ENCODE peak calls at places on chromosomes 5 and 9, in six cellular contexts. T, V, A, M, P and G are unnamed samples.

GRCh38 chr5:141910271-141910673 is 13.4 kb upstream of the DELE1 start:
- DNase-seq in T (peak), V (no peak), A (no peak), M (no peak), P (no peak), G (no peak)

GRCh38 chr5:103262422-103262871 is 3.9 kb downstream of the MACIR start:
- DNase-seq in T (no peak), V (no peak), A (no peak), M (no peak), P (no peak), G (no peak)

GRCh38 chr9:113807173-113808061 is 68.7 kb upstream of the ZNF618 start:
- DNase-seq in T (peak), V (no peak), A (no peak), M (no peak), P (peak), G (no peak)

GRCh38 chr5:79938468-79938867 is 52.6 kb downstream of the MTX3 start:
- DNase-seq in T (no peak), V (no peak), A (no peak), M (no peak), P (peak), G (no peak)

GRCh38 chr9:78811562-78812276 is 514.8 kb downstream of the PSAT1 start:
- DNase-seq in T (no peak), V (no peak), A (no peak), M (no peak), P (no peak), G (no peak)

GRCh38 chr9:135338546-135338945 is 141.0 kb upstream of the PPP1R26 start:
- DNase-seq in T (peak), V (no peak), A (no peak), M (no peak), P (no peak), G (no peak)

GRCh38 chr5:39024884-39025283 is 49.3 kb downstream of the RICTOR start:
- DNase-seq in T (no peak), V (no peak), A (no peak), M (no peak), P (no peak), G (no peak)

GRCh38 chr9:13267743-13268142 is 11.7 kb downstream of the MPDZ start:
- DNase-seq in T (no peak), V (no peak), A (no peak), M (no peak), P (no peak), G (no peak)

GRCh38 chr5:127367029-127367428 is 76.4 kb downstream of the MEGF10 start:
- DNase-seq in T (no peak), V (no peak), A (no peak), M (no peak), P (no peak), G (no peak)

GRCh38 chr5:61280205-61280604 is 51.9 kb upstream of the ZSWIM6 start:
- DNase-seq in T (no peak), V (no peak), A (no peak), M (no peak), P (no peak), G (no peak)

GRCh38 chr5:50655810-50656205 is 10.6 kb upstream of the PARP8 start:
- DNase-seq in T (no peak), V (no peak), A (no peak), M (no peak), P (no peak), G (no peak)

GRCh38 chr5:411728-412127 is 31.2 kb upstream of the EXOC3 start:
- DNase-seq in T (no peak), V (no peak), A (no peak), M (no peak), P (no peak), G (no peak)

GRCh38 chr9:7597716-7598115 is 201.9 kb downstream of the DMAC1 start:
- DNase-seq in T (no peak), V (no peak), A (no peak), M (no peak), P (no peak), G (no peak)

GRCh38 chr5:68087866-68088265 is 127.7 kb upstream of the PIK3R1 start:
- DNase-seq in T (no peak), V (no peak), A (no peak), M (no peak), P (no peak), G (no peak)

GRCh38 chr9:99069532-99069931 is 35.4 kb upstream of the TGFBR1 start:
- DNase-seq in T (no peak), V (no peak), A (no peak), M (no peak), P (no peak), G (no peak)
- H3K27ac ChIP-seq in T (no peak), V (no peak), A (no peak), M (no peak), P (no peak), G (no peak)

GRCh38 chr5:34869256-34869655 is 30.3 kb downstream of the TTC23L start:
- DNase-seq in T (no peak), V (no peak), A (no peak), M (no peak), P (no peak), G (no peak)
- H3K27ac ChIP-seq in T (no peak), V (no peak), A (no peak), M (no peak), P (no peak), G (peak)

DNA sequence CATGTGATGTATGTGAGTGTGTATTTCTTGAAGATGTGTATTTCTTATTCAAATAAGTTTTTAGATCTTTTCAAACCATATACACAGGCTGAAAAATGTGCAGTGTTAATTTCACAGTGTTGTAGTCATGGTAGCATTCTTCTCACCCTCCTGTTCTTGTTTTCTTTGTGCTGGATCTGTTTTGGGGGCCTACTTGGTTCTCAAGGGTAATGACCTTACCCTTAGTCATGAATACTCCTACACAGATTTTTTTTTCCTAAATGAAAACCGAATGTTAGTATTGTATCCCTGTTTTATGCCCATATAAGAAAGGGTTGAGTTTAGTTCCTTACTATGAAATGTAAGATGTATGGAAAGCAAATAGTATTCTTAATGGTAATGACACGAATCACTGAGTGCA is 88.0 kb downstream of the SLC44A1 start:
- DNase-seq in T (no peak), V (no peak), A (no peak), M (no peak), P (no peak), G (no peak)
- H3K27ac ChIP-seq in T (no peak), V (no peak), A (no peak), M (no peak), P (no peak), G (no peak)

DNA sequence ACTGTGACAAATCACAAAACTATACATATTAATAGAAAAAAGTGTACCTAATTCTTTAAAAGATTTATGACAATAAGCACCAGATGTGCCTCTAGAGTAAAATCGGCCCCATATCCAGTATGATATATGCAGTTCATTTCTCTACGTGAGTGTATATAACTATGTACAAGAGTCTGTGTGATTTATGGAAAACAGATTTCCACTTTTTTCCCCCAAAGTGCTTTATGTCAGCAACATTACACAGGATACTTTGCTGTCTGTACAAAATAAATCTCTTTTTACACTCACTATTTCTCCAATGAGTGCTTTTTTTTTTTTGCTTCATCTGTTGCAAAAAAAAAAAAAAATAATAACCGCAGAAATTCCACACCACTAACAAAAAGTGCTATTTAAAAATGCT is 298.8 kb upstream of the RFX3 start:
- DNase-seq in T (no peak), V (no peak), A (no peak), M (no peak), P (no peak), G (no peak)
- H3K27ac ChIP-seq in T (no peak), V (no peak), A (no peak), M (no peak), P (no peak), G (no peak)

DNA sequence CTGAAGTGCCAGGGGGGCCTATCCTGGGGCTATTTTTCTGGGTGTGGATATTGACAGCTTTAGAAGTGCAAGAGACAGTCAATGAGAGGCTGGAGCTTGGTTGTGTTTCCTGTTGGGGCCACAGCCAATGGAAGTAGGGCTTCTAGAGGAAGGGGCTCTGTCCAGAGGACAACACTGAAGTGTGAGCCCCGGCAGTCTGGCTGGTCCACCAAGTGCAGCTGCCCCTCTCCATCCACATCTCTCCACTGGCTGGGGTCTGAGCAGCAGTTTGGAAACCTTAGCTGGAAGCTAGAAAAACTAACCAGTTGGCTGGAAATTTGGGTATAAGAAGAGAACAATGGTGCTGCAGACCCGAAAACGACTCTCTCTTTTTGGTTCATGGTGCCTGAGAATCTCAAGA is 64.3 kb upstream of the PSD2 start:
- DNase-seq in T (no peak), V (no peak), A (no peak), M (no peak), P (no peak), G (no peak)
- H3K27ac ChIP-seq in T (no peak), V (no peak), A (no peak), M (no peak), P (no peak), G (peak)

GRCh38 chr9:136481558-136481957 is 1.3 kb downstream of the SEC16A start:
- DNase-seq in T (no peak), V (no peak), A (no peak), M (no peak), P (no peak), G (no peak)
- H3K27ac ChIP-seq in T (no peak), V (peak), A (peak), M (peak), P (peak), G (no peak)

DNA sequence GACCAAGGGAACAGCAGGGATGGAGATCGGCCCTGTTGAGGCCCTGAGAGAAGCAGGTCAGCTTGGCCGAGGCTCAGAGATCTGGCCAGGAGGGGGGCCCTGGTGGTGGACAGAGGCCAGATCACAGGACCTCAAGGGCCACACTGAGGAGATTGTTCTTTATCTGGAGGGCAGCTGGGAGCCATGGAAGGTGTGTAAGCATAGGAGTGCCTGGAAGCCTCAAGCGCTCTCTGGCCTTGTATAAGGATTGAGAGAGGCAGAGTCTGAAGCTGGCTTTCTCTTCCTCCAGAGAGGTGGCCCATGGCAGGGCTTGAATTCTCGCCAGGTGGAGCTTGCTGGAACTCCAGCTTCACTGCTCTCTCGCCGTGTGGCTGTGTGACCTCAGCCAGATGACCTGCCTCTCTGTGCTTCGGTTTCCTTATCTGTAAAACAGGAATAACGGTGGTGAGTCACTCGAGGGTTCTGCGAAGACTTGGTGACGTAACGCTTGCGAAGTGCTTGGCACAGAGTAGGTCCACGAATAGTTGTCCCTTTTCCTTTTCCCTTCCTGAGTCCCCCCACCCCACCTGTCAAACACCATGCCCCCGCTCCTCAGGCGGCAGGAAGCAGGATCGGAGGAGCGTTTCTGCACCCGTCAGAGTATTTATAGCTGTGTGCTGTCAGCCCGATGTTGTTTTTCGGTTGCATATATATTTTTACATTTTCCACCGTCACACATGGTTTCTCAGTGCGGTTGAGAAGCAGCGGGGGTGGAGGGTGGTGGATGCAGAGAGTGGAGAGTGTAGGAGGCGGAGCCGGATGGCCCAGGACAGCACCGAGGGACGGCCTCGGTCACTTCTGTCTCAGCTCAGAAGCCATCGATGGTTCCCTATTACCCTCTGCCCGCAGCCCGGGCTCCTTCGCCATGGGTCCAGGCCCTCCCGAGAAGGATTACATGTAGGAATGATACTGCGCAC is 17.0 kb upstream of the CRB2 start:
- DNase-seq in T (no peak), V (no peak), A (no peak), M (no peak), P (peak), G (no peak)
- H3K27ac ChIP-seq in T (no peak), V (no peak), A (no peak), M (no peak), P (peak), G (no peak)

DNA sequence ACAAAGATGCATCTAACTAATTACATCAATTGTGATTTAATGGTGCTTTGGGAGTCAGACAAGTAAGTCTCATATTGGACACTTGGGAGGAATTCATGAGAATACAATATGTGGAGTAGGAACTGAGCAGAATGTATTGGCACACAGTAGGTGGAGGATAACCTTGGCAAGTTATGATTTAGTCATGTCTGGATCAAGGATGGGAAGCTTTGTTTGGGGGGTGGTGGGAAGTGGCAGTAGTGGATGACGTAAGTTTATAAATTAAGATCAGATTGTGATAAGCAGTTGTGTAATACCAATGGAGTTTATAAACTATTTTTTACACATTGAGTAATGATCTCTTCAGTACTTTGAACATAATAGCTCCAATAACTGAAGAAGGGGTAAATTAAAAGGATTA is 67.0 kb downstream of the SGCD start:
- DNase-seq in T (no peak), V (no peak), A (no peak), M (no peak), P (no peak), G (no peak)
- H3K27ac ChIP-seq in T (no peak), V (no peak), A (no peak), M (no peak), P (no peak), G (no peak)